ENCODE peak calls at places on chromosomes 3 and 15, in five cellular contexts. One of them, this sample, is unnamed.

GRCh38 chr3:100992086-100993033 is 861 bp downstream of the ABI3BP start:
- DNase-seq in K562: no peak
- DNase-seq in GM12878: no peak
- DNase-seq in HepG2: no peak
- DNase-seq in GM12891: no peak
- DNase-seq in this sample: no peak

GRCh38 chr3:43304126-43304525 is 17.8 kb downstream of the SNRK start:
- DNase-seq in GM12878: no peak
- DNase-seq in GM12891: no peak
- DNase-seq in HepG2: no peak
- DNase-seq in K562: no peak
- DNase-seq in this sample: no peak

GRCh38 chr3:107441617-107442016 is 64.4 kb downstream of the CCDC54 start:
- DNase-seq in K562: peak; percentile 22
- DNase-seq in HepG2: no peak
- DNase-seq in GM12878: no peak
- DNase-seq in GM12891: no peak
- DNase-seq in this sample: no peak

GRCh38 chr3:196499061-196499460 is 4.5 kb downstream of the RNF168 start:
- DNase-seq in GM12878: no peak
- DNase-seq in GM12891: no peak
- DNase-seq in HepG2: no peak
- DNase-seq in K562: no peak
- DNase-seq in this sample: no peak

GRCh38 chr15:74156678-74157411 is 16.7 kb upstream of the ISLR start:
- DNase-seq in K562: no peak
- DNase-seq in GM12878: no peak
- DNase-seq in HepG2: no peak
- DNase-seq in GM12891: no peak
- DNase-seq in this sample: no peak

GRCh38 chr3:194423317-194423716 is 24.3 kb upstream of the GP5 start:
- DNase-seq in GM12891: no peak
- DNase-seq in K562: no peak
- DNase-seq in HepG2: no peak
- DNase-seq in GM12878: no peak
- DNase-seq in this sample: no peak

GRCh38 chr15:90358124-90359033 is 6.3 kb downstream of the ZNF774 start:
- DNase-seq in GM12878: no peak
- DNase-seq in GM12891: no peak
- DNase-seq in K562: no peak
- DNase-seq in HepG2: no peak
- DNase-seq in this sample: no peak

GRCh38 chr3:89049119-89049518 is 58.3 kb upstream of the EPHA3 start:
- DNase-seq in GM12878: no peak
- DNase-seq in GM12891: no peak
- DNase-seq in HepG2: peak; percentile 5
- DNase-seq in K562: no peak
- DNase-seq in this sample: no peak

GRCh38 chr3:42035816-42036482 is 55.2 kb upstream of the TRAK1 start:
- DNase-seq in K562: no peak
- DNase-seq in GM12891: no peak
- DNase-seq in GM12878: no peak
- DNase-seq in HepG2: no peak
- DNase-seq in this sample: no peak

GRCh38 chr3:31977736-31978135 is 3.3 kb downstream of the OSBPL10 start:
- DNase-seq in HepG2: no peak
- DNase-seq in GM12878: no peak
- DNase-seq in K562: no peak
- DNase-seq in GM12891: no peak
- DNase-seq in this sample: no peak

GRCh38 chr3:69764861-69765260 is 25.6 kb downstream of the MITF start:
- DNase-seq in HepG2: no peak
- DNase-seq in K562: no peak
- DNase-seq in GM12891: no peak
- DNase-seq in GM12878: no peak
- DNase-seq in this sample: no peak

GRCh38 chr3:31521468-31521867 is 11.3 kb upstream of the STT3B start:
- DNase-seq in GM12891: no peak
- DNase-seq in GM12878: no peak
- DNase-seq in K562: no peak
- DNase-seq in HepG2: no peak
- DNase-seq in this sample: no peak

GRCh38 chr15:71538922-71539321 is 271.4 kb upstream of the NR2E3 start:
- DNase-seq in K562: no peak
- DNase-seq in GM12878: no peak
- DNase-seq in HepG2: no peak
- DNase-seq in GM12891: no peak
- DNase-seq in this sample: no peak

GRCh38 chr3:72587282-72587681 is 261.0 kb downstream of the SHQ1 start:
- DNase-seq in GM12891: no peak
- DNase-seq in K562: no peak
- DNase-seq in GM12878: no peak
- DNase-seq in HepG2: no peak
- DNase-seq in this sample: no peak

GRCh38 chr3:132417695-132418520 is 606 bp downstream of the DNAJC13 start:
- DNase-seq in GM12878: peak; percentile 31
- DNase-seq in K562: peak; percentile 62
- DNase-seq in HepG2: peak; percentile 53
- DNase-seq in GM12891: peak; percentile 11
- DNase-seq in this sample: peak; percentile 27

GRCh38 chr15:48601095-48601494 is 44.4 kb downstream of the FBN1 start:
- DNase-seq in GM12878: no peak
- DNase-seq in GM12891: no peak
- DNase-seq in HepG2: no peak
- DNase-seq in K562: no peak
- DNase-seq in this sample: no peak

GRCh38 chr3:52820741-52821140 is 9.7 kb downstream of the ITIH4 start:
- DNase-seq in K562: peak; percentile 52
- DNase-seq in GM12878: no peak
- DNase-seq in GM12891: peak; percentile 77
- DNase-seq in HepG2: peak; percentile 51
- DNase-seq in this sample: peak; percentile 52

GRCh38 chr3:52032702-52033408 is 23.5 kb downstream of the DUSP7 start:
- DNase-seq in HepG2: no peak
- DNase-seq in K562: no peak
- DNase-seq in GM12878: no peak
- DNase-seq in GM12891: no peak
- DNase-seq in this sample: no peak

GRCh38 chr3:158465074-158465473 is 105.9 kb upstream of the MLF1 start:
- DNase-seq in HepG2: no peak
- DNase-seq in GM12878: peak; percentile 11
- DNase-seq in K562: no peak
- DNase-seq in GM12891: no peak
- DNase-seq in this sample: no peak

GRCh38 chr15:97082835-97083234 is 752.3 kb downstream of the NR2F2 start:
- DNase-seq in GM12878: no peak
- DNase-seq in GM12891: no peak
- DNase-seq in K562: no peak
- DNase-seq in HepG2: no peak
- DNase-seq in this sample: no peak

GRCh38 chr3:23968467-23969184 is 23.5 kb downstream of the NR1D2 start:
- DNase-seq in GM12891: no peak
- DNase-seq in GM12878: no peak
- DNase-seq in HepG2: no peak
- DNase-seq in K562: no peak
- DNase-seq in this sample: no peak

GRCh38 chr3:127005864-127006500 is 23.1 kb downstream of the PLXNA1 start:
- DNase-seq in GM12878: no peak
- DNase-seq in K562: no peak
- DNase-seq in HepG2: no peak
- DNase-seq in GM12891: no peak
- DNase-seq in this sample: no peak

GRCh38 chr3:69178838-69179739 is 56.7 kb upstream of the LMOD3 start:
- DNase-seq in K562: no peak
- DNase-seq in GM12878: no peak
- DNase-seq in HepG2: peak; percentile 93
- DNase-seq in GM12891: no peak
- DNase-seq in this sample: no peak

GRCh38 chr15:33309602-33310276 is 1.0 kb upstream of the RYR3 start:
- DNase-seq in HepG2: no peak
- DNase-seq in GM12878: no peak
- DNase-seq in GM12891: no peak
- DNase-seq in K562: no peak
- DNase-seq in this sample: no peak

GRCh38 chr3:12707425-12707824 is 43.5 kb upstream of the RAF1 start:
- DNase-seq in GM12891: no peak
- DNase-seq in GM12878: no peak
- DNase-seq in K562: no peak
- DNase-seq in HepG2: no peak
- DNase-seq in this sample: no peak

GRCh38 chr3:134066539-134067310 is 37.0 kb upstream of the SLCO2A1 start:
- DNase-seq in HepG2: no peak
- DNase-seq in GM12891: no peak
- DNase-seq in K562: no peak
- DNase-seq in GM12878: no peak
- DNase-seq in this sample: no peak
- TF ChIP-seq POLR2AphosphoS5 in HepG2: no peak
- TF ChIP-seq POLR2AphosphoS5 in GM12891: no peak
- TF ChIP-seq POLR2AphosphoS5 in K562: no peak
- TF ChIP-seq POLR2AphosphoS5 in GM12878: no peak
- TF ChIP-seq POLR2AphosphoS5 in this sample: no peak

GRCh38 chr3:10565814-10566213 is 60.4 kb upstream of the ATP2B2 start:
- DNase-seq in GM12878: no peak
- DNase-seq in GM12891: no peak
- DNase-seq in K562: no peak
- DNase-seq in HepG2: no peak
- DNase-seq in this sample: no peak
- TF ChIP-seq TAF1 in GM12878: no peak
- TF ChIP-seq TAF1 in GM12891: no peak
- TF ChIP-seq TAF1 in K562: no peak
- TF ChIP-seq TAF1 in HepG2: no peak
- TF ChIP-seq TAF1 in this sample: no peak

DNA sequence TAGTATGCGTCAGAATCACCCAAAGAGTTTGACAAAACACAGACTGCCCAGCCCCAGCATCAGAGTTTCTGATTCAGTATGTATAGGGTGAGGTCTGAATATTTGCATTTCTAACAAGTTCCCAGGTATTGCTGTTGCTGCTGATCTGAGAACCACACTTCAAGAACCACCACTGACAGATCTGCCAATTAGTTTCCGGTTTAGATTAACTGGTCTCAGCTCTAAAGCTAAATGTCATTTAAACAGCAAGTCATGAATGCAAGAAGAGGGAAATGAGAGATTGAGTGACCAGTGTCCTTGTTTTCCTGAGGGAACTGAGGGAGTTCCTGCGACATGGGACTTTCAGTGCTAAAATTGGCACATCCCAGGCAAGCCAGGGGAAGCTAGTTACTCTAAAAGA is 305.0 kb downstream of the ZNF385D start:
- DNase-seq in HepG2: no peak
- DNase-seq in GM12891: no peak
- DNase-seq in K562: no peak
- DNase-seq in GM12878: peak; percentile 53
- DNase-seq in this sample: no peak
- TF ChIP-seq POLR2AphosphoS5 in HepG2: no peak
- TF ChIP-seq POLR2AphosphoS5 in GM12891: no peak
- TF ChIP-seq POLR2AphosphoS5 in K562: no peak
- TF ChIP-seq POLR2AphosphoS5 in GM12878: no peak
- TF ChIP-seq POLR2AphosphoS5 in this sample: no peak

DNA sequence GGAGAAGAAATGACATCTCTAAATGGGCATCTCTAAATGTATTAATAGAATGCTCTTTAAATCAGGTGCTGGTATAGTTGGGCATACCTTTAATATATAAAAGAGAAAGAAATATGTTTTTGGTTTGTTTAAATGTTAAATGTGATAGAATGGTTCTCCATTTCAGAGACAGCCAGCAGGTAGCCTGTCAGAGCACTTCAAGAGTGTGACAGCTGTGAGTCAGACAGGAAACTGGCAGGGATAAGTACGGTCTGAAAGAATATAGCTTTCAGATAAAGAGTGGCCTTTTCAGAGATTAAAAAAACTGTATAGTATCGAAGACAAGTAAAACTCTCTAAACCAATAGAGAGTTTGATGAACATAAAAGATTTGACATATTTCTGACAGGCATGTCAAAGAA is 654.1 kb downstream of the IGSF11 start:
- DNase-seq in K562: no peak
- DNase-seq in GM12878: no peak
- DNase-seq in HepG2: no peak
- DNase-seq in GM12891: no peak
- DNase-seq in this sample: no peak
- TF ChIP-seq TAF1 in K562: no peak
- TF ChIP-seq TAF1 in GM12878: no peak
- TF ChIP-seq TAF1 in HepG2: no peak
- TF ChIP-seq TAF1 in GM12891: no peak
- TF ChIP-seq TAF1 in this sample: no peak

GRCh38 chr3:4748701-4749378 is 230.4 kb upstream of the BHLHE40 start:
- DNase-seq in K562: no peak
- DNase-seq in GM12878: no peak
- DNase-seq in HepG2: peak; percentile 78
- DNase-seq in GM12891: no peak
- DNase-seq in this sample: no peak

GRCh38 chr3:4749567-4750002 is 229.7 kb upstream of the BHLHE40 start:
- DNase-seq in HepG2: no peak
- DNase-seq in GM12891: no peak
- DNase-seq in GM12878: no peak
- DNase-seq in K562: no peak
- DNase-seq in this sample: no peak

GRCh38 chr3:4752201-4753072 is 226.8 kb upstream of the BHLHE40 start:
- DNase-seq in HepG2: peak; percentile 92
- DNase-seq in K562: peak; percentile 51
- DNase-seq in GM12878: no peak
- DNase-seq in GM12891: no peak
- DNase-seq in this sample: no peak

GRCh38 chr3:4751057-4752051 is 227.9 kb upstream of the BHLHE40 start:
- DNase-seq in HepG2: peak; percentile 25
- DNase-seq in GM12878: no peak
- DNase-seq in K562: no peak
- DNase-seq in GM12891: no peak
- DNase-seq in this sample: no peak

GRCh38 chr3:4750306-4751056 is 228.8 kb upstream of the BHLHE40 start:
- DNase-seq in K562: no peak
- DNase-seq in GM12891: no peak
- DNase-seq in HepG2: peak; percentile 25
- DNase-seq in GM12878: no peak
- DNase-seq in this sample: no peak
- TF ChIP-seq POLR2AphosphoS5 in K562: no peak
- TF ChIP-seq POLR2AphosphoS5 in GM12891: no peak
- TF ChIP-seq POLR2AphosphoS5 in HepG2: no peak
- TF ChIP-seq POLR2AphosphoS5 in GM12878: peak; percentile 74
- TF ChIP-seq POLR2AphosphoS5 in this sample: peak; percentile 39